ENCODE peak calls at places on chromosomes 6 and 20, in four cellular contexts. X is OCI-LY7, W is mesendoderm, Q is neural progenitor cell. Y is an unnamed sample.

GRCh38 chr6:85612690-85613474 is 19.2 kb upstream of the SNX14 start:
- DNase-seq in Q (no peak), X (no peak), W (no peak), Y (no peak)

GRCh38 chr6:167469655-167470054 is 144.8 kb downstream of the TTLL2 start:
- DNase-seq in W (no peak), X (no peak), Q (no peak), Y (no peak)

GRCh38 chr6:90610671-90611542 is 24.0 kb upstream of the MAP3K7 start:
- DNase-seq in X (peak; percentile 56), W (peak; percentile 82), Q (peak; percentile 66), Y (peak; percentile 61)

GRCh38 chr6:70967049-70967448 is 10.2 kb upstream of the B3GAT2 start:
- DNase-seq in W (no peak), X (no peak), Q (no peak), Y (no peak)

GRCh38 chr6:25428758-25429317 is 149.7 kb downstream of the CARMIL1 start:
- DNase-seq in Q (no peak), W (peak; percentile 20), X (no peak), Y (no peak)

GRCh38 chr20:64115171-64115911 is 8.0 kb upstream of the NPBWR2 start:
- DNase-seq in X (no peak), W (no peak), Q (no peak), Y (no peak)

GRCh38 chr6:116005508-116005855 is 55.2 kb downstream of the FRK start:
- DNase-seq in X (no peak), Q (no peak), W (no peak), Y (no peak)

GRCh38 chr6:73798592-73798991 is 102.6 kb downstream of the CD109 start:
- DNase-seq in X (no peak), W (peak; percentile 88), Q (no peak), Y (peak; percentile 87)

GRCh38 chr6:170033666-170034065 is 257.2 kb downstream of the DLL1 start:
- DNase-seq in W (no peak), Q (no peak), X (no peak), Y (no peak)

GRCh38 chr20:63066506-63067265 is 59.9 kb upstream of the BHLHE23 start:
- DNase-seq in X (no peak), W (no peak), Q (no peak), Y (no peak)

GRCh38 chr6:49087372-49087771 is 375.7 kb downstream of the MMUT start:
- DNase-seq in W (no peak), X (no peak), Q (no peak), Y (no peak)

GRCh38 chr6:33693186-33694158 is 18.0 kb downstream of the UQCC2 start:
- DNase-seq in W (no peak), Q (no peak), X (no peak), Y (peak; percentile 68)
- H3K4me1 ChIP-seq in W (peaks cover 4% of the 10 kb centered on the region), Q (peaks cover 3% of the 10 kb centered on the region), X (peaks cover 19% of the 10 kb centered on the region), Y (peaks cover 51% of the 10 kb centered on the region)

DNA sequence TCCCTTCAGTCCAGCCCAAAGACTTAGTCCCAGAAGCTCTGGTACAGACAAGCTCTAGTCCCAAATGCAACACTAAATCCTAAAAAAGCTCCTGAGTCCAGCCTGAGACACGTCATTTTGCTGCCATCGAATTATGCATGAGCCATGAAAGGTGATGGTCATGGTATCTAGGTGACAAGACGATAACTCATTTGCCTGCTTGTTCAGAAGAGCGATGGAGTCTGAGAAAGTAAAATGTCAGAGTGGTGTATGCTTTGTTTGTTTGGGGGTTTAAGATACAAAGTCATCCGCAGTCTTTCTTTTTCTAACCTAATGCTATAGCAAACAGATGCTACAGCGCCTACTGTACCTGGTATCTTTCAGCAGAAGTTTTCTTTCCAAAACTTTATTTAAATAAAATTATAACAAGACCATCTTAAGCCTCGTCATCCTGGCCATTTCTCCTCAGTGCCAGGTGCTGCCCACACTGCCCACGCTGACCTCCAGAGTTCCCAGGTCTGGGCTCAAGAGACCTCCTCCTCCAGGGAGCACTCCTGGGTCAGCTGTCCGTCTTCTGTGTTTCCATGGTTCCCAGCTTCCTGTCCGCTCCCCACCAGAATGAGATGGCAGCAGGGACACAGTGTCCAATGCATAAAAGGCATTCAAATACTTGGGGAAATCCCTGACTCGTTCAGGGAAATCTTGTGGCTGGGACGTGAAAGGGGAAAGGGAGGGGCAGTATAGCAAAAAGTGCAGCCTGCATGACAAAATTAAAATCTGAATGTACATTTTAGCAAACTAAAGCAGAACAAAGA is 54.5 kb downstream of the SLC23A2 start:
- DNase-seq in W (no peak), Q (no peak), X (no peak), Y (peak; percentile 10)
- H3K4me1 ChIP-seq in W (no peaks in the 10 kb centered on the region), Q (no peaks in the 10 kb centered on the region), X (peaks cover 33% of the 10 kb centered on the region), Y (no peaks in the 10 kb centered on the region)

DNA sequence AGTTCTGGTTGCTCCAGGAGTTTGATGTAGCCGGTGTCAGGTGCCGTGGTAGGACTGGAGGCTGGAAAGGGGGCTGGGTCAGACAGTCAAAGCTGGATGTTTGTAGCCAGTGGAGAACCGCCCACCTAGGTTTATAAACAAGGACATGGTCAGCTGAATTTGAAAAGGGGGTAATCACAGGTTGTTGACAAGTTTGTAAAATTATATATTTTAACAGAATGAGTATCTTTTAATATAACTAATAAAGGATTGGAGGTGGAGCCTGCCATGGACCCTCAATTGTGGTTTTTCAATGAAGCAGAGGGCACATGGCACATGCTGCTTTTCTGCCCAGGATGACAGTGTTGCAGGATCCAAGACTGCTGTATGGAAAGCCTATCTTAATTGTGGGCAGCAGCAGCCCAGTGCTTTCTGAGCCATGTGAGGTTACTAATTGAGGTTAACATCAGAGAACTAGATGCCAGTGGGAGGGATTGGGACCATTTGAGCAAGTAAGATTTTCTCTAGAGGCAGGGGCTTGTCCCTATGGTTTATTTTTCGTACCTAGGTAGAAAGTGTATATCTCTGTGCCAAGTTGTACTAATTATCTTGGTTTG is 9.7 kb downstream of the HECA start:
- DNase-seq in W (no peak), X (no peak), Q (no peak), Y (no peak)
- H3K4me1 ChIP-seq in W (peaks cover 2% of the 10 kb centered on the region), X (peaks cover 2% of the 10 kb centered on the region), Q (peaks cover 20% of the 10 kb centered on the region), Y (peaks cover 17% of the 10 kb centered on the region)

DNA sequence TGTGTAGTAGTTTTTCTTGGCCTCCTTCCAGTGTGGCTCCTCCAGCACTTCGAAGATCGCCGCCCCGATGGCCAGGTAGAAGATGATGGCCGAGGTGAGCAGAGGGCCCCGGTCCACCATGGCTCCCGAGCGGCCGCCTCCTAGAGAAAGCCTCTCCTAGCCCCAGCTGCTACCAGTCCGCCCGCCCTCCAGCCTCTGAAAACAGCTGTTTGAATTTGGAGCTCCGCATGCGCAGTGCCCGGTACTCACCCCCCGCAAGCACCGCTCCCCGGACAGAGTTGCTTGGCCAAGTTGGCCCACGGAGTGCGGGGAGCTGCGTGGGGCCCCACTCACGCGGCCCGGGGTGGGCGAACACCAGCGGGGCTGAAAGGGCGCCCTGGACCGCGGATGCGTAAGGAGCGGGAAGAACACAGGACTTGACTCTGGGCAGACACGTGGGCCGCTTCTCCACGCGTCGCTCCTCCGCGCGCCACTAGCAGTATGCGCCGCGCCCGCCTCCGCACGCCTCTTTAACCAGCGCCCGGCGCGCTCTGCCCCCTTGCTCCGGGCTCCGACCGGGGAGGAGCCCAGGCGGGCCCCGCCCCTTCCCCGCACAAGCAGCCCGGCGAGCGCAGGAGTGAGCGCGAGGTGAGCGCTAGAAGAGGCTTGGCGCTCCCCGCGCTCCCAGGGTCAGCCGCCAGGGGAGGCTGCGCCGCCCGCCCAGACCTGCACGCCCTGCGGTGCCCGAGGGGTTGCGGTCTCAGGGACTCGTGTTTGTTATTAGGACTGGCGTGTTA is at the start of gene KCNK5:
- DNase-seq in X (no peak), W (peak; percentile 93), Q (peak; percentile 94), Y (peak; percentile 67)
- H3K4me1 ChIP-seq in X (no peaks in the 10 kb centered on the region), W (peaks cover 28% of the 10 kb centered on the region), Q (peaks cover 62% of the 10 kb centered on the region), Y (no peaks in the 10 kb centered on the region)

GRCh38 chr20:51387125-51387865 is 155.2 kb downstream of the NFATC2 start:
- DNase-seq in Q (peak; percentile 34), X (peak; percentile 91), W (peak; percentile 70), Y (no peak)

GRCh38 chr20:51385941-51386530 is 156.5 kb downstream of the NFATC2 start:
- DNase-seq in W (peak; percentile 74), Q (peak; percentile 66), X (peak; percentile 74), Y (peak; percentile 62)

GRCh38 chr20:51384854-51385253 is 157.7 kb downstream of the NFATC2 start:
- DNase-seq in Q (no peak), X (no peak), W (no peak), Y (no peak)

GRCh38 chr20:51388227-51388626 is 154.3 kb downstream of the NFATC2 start:
- DNase-seq in X (no peak), Q (no peak), W (no peak), Y (no peak)

DNA sequence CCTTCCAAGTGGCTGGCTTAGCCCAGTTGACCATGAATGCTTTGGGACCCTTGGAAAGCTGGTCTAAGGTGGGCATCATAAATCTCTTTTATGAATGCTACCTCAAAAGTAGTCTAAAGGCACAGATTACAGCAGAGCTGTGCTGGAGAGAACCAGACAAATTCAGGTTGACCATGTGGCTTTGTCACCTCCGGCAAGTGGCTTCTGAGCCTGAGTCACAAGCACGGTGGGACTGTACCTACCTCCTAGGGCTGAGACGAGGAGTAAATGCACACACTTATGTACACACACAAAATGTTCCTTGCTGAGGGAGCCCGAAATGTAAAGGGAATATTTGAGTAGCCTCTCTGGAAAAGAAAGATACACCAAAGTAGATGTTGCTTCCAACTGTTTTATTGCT is 155.9 kb downstream of the NFATC2 start:
- DNase-seq in W (no peak), Q (no peak), X (peak; percentile 53), Y (no peak)
- H3K4me1 ChIP-seq in W (no peaks in the 10 kb centered on the region), Q (peaks cover 8% of the 10 kb centered on the region), X (peaks cover 94% of the 10 kb centered on the region), Y (no peaks in the 10 kb centered on the region)

DNA sequence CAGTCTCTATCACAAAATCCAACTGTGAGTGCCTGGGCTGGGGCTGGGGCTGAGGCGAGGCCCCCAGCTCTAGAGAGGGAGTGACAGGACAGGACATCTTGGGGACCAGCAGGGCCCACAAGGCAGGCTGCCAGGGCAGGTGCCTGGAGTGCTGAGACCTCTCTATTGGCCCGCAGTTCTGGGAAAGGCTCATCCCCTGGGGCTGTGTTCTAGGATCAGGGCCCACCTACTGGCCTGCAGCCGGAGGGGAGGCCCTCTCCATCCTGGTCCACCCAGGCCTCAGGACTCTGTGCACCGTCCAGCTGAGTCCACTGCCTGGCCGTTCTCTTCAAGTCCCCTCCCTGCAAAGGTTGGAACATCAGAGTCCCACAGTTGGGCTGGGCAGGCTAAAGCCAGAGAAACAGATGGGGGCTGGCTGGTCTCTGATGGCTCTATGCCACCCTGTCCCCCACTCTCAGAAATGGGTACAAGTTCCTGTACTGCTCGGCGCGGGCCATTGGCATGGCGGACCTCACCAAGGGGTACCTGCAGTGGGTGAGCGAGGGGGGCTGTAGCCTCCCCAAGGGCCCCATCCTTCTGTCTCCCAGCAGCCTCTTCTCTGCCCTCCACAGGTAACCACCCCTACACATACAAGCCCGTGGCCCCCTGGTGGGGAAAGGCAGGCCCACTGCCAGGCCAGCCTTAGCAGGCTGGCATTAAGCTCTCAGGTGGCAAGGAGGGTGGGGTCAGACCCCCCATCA is 9.0 kb downstream of the EMILIN3 start:
- DNase-seq in X (peak; percentile 19), Q (no peak), W (no peak), Y (no peak)
- H3K4me1 ChIP-seq in X (no peaks in the 10 kb centered on the region), Q (no peaks in the 10 kb centered on the region), W (no peaks in the 10 kb centered on the region), Y (no peaks in the 10 kb centered on the region)

DNA sequence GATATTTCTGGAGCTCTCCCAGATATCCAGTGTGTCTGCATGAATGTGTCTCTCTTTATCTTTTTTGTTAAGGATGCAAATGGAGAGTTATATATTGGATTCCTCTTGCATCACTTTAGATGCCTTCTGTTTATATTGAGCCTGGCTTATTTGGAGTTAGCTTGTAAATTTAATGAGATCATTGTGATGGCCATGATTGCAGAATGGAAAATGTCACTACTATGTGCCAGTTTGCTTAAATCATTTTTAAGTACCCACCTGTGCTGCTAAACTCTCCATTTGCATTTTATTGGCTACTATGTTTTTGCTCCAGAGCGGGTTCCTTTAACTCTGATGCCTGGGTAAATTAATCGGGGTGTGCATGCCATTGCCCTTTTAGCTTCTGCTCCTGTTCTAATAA is 334.8 kb downstream of the UTRN start:
- DNase-seq in X (no peak), Q (no peak), W (no peak), Y (no peak)
- H3K4me1 ChIP-seq in X (no peaks in the 10 kb centered on the region), Q (peaks cover 6% of the 10 kb centered on the region), W (no peaks in the 10 kb centered on the region), Y (peaks cover 3% of the 10 kb centered on the region)